ENCODE peak calls at places on chromosomes 4 and X, in six cellular contexts. V, O, Z, Q, R and N are unnamed samples.

GRCh38 chrX:45591650-45592049 is 391.0 kb upstream of the DIPK2B start:
- DNase-seq in V (no peak), O (no peak), Z (no peak), Q (no peak), R (no peak), N (no peak)

GRCh38 chr4:168731006-168731636 is 234.3 kb downstream of the PALLD start:
- DNase-seq in V (no peak), O (no peak), Z (no peak), Q (peak), R (no peak), N (peak)

GRCh38 chr4:7828011-7828720 is 111.5 kb downstream of the AFAP1 start:
- DNase-seq in V (no peak), O (peak), Z (peak), Q (peak), R (no peak), N (peak)

GRCh38 chrX:119706616-119707015 is 13.6 kb upstream of the SEPTIN6 start:
- DNase-seq in V (no peak), O (no peak), Z (no peak), Q (no peak), R (no peak), N (no peak)

GRCh38 chrX:94814216-94814615 is 1140.2 kb downstream of the FAM133A start:
- DNase-seq in V (no peak), O (no peak), Z (no peak), Q (no peak), R (no peak), N (no peak)

GRCh38 chr4:125750827-125751466 is 436.2 kb downstream of the FAT4 start:
- DNase-seq in V (peak), O (no peak), Z (no peak), Q (peak), R (no peak), N (peak)

GRCh38 chr4:113760094-113760851 is 1.3 kb downstream of the CAMK2D start:
- DNase-seq in V (no peak), O (peak), Z (peak), Q (peak), R (peak), N (peak)

GRCh38 chrX:30887721-30888120 is 1.3 kb downstream of the TAB3 start:
- DNase-seq in V (no peak), O (no peak), Z (no peak), Q (no peak), R (no peak), N (no peak)

GRCh38 chr4:138053601-138054322 is 188.4 kb downstream of the SLC7A11 start:
- DNase-seq in V (no peak), O (no peak), Z (no peak), Q (peak), R (no peak), N (peak)

GRCh38 chrX:39939678-39940077 is 158.1 kb downstream of the BCOR start:
- DNase-seq in V (no peak), O (no peak), Z (no peak), Q (no peak), R (no peak), N (no peak)

GRCh38 chr4:149371021-149371420 is 444.6 kb downstream of the IQCM start:
- DNase-seq in V (peak), O (no peak), Z (no peak), Q (peak), R (no peak), N (peak)

GRCh38 chrX:19410259-19410658 is 66.5 kb downstream of the PDHA1 start:
- DNase-seq in V (no peak), O (no peak), Z (no peak), Q (no peak), R (no peak), N (no peak)

GRCh38 chr4:141643557-141643956 is 7.2 kb downstream of the IL15 start:
- DNase-seq in V (no peak), O (no peak), Z (no peak), Q (peak), R (no peak), N (peak)

GRCh38 chrX:38961936-38962335 is 160.7 kb downstream of the MID1IP1 start:
- DNase-seq in V (no peak), O (no peak), Z (no peak), Q (no peak), R (no peak), N (no peak)

GRCh38 chrX:69615323-69615722 is 590 bp upstream of the EDA start:
- DNase-seq in V (no peak), O (no peak), Z (no peak), Q (no peak), R (no peak), N (no peak)

GRCh38 chrX:106726485-106727437 is at the start of gene RNF128:
- DNase-seq in V (peak), O (peak), Z (no peak), Q (peak), R (peak), N (no peak)

GRCh38 chr4:169716677-169717076 is 41.1 kb downstream of the HPF1 start:
- DNase-seq in V (no peak), O (no peak), Z (no peak), Q (peak), R (no peak), N (no peak)

GRCh38 chr4:114597410-114598115 is 1.0 kb upstream of the UGT8 start:
- DNase-seq in V (no peak), O (no peak), Z (no peak), Q (no peak), R (no peak), N (no peak)

GRCh38 chrX:71100581-71101505 is 5.2 kb downstream of the FOXO4 start:
- DNase-seq in V (no peak), O (no peak), Z (no peak), Q (no peak), R (no peak), N (no peak)

GRCh38 chrX:135389717-135390116 is 32.0 kb upstream of the SMIM10L2A start:
- DNase-seq in V (peak), O (no peak), Z (no peak), Q (peak), R (no peak), N (no peak)

GRCh38 chr4:70556856-70557255 is 35.2 kb upstream of the AMBN start:
- DNase-seq in V (no peak), O (no peak), Z (no peak), Q (peak), R (no peak), N (peak)

GRCh38 chr4:92235741-92236140 is 68.0 kb upstream of the GRID2 start:
- DNase-seq in V (no peak), O (no peak), Z (no peak), Q (peak), R (no peak), N (no peak)

GRCh38 chr4:155548173-155548572 is 118.5 kb upstream of the GUCY1A1 start:
- DNase-seq in V (no peak), O (no peak), Z (no peak), Q (peak), R (no peak), N (no peak)

GRCh38 chr4:94298725-94299252 is 43.8 kb downstream of the HPGDS start:
- DNase-seq in V (peak), O (no peak), Z (no peak), Q (no peak), R (no peak), N (no peak)

GRCh38 chr4:68476191-68476590 is 28.9 kb downstream of the TMPRSS11E start:
- DNase-seq in V (no peak), O (no peak), Z (no peak), Q (peak), R (no peak), N (peak)

GRCh38 chr4:175947117-175947722 is 118.4 kb upstream of the WDR17 start:
- DNase-seq in V (peak), O (no peak), Z (no peak), Q (peak), R (no peak), N (peak)

GRCh38 chrX:3806630-3807029 is 93.2 kb upstream of the PRKX start:
- DNase-seq in V (no peak), O (no peak), Z (no peak), Q (no peak), R (no peak), N (no peak)

DNA sequence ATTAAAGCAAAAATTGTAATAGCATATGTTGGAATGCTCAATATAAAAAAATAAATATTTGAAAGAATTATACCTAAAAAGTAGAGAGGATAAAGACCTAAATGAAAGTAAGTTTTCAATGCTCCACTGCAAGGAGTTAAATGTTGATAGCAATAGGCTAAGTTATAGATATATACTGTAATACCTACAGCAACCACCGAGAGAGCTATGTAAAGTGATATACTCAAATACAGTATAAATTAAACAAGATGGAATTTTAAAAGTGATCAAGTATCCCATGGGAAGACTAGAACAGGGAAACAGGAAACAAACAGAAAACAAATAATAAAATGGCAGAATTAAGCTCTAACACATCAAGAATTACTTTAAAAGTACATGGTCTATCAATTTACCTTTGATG is 73.9 kb downstream of the CASP3 start:
- DNase-seq in V (no peak), O (no peak), Z (no peak), Q (no peak), R (no peak), N (no peak)
- TF ChIP-seq CTCF in V (no peak), O (no peak), Z (no peak), Q (no peak), R (no peak), N (no peak)

DNA sequence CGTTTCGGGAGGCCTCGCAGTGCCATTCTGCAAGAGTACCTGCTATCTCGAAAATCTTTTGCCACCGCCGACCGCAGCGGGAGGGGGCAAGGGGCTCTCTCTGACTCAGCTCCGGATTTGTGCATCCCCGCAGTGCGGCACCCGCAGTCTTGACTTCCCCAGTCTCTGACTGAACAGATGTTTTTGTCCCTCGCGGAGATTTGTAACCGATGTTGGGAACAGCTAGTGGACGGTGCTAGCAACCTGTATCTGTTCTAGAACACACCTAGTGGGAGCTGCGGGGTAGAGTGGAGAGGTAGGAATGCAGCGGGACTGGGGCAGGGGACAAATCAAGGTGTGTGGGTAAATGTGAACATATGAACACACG is 17.2 kb downstream of the NKX6-1 start:
- DNase-seq in V (no peak), O (no peak), Z (no peak), Q (no peak), R (no peak), N (no peak)
- H3K4me3 ChIP-seq in V (no peak), O (no peak), Z (no peak), Q (no peak), R (no peak), N (no peak)

GRCh38 chr4:86653237-86653865 is 59.2 kb downstream of the PTPN13 start:
- DNase-seq in V (peak), O (no peak), Z (no peak), Q (no peak), R (no peak), N (no peak)
- TF ChIP-seq CTCF in V (peak), O (no peak), Z (no peak), Q (peak), R (peak), N (peak)

GRCh38 chr4:107913283-107913899 is 18.0 kb upstream of the CYP2U1 start:
- DNase-seq in V (peak), O (no peak), Z (no peak), Q (peak), R (no peak), N (peak)
- H3K4me3 ChIP-seq in V (no peak), O (no peak), Z (no peak), Q (no peak), R (no peak), N (no peak)

DNA sequence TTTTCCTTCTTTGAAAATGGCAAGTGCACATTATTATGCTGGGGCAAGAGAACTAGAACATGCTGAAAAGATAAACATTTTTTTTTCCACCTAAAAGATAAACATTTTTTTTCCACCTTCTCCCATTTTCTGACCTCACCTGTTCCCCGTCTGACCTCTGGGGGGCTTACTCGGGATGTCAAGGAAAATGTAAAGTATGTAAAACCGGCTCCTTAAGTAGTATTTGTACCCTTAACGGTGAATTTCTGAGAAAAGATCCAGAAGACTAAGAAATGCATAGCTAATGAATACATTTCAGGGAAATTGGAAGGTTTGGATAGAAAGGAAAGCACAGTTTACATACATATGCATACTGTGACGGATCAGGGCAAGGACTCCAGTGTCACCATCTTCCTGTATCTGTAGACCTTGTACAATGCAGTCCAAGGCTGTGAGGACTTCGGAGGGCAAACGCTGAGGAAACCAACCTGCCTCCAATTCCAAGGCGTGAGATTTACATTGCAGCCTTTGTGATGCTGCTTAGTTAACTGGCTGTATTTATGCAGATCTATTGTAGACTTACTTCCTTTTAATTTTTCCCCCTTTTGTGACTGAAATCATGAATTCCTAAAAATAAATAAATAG is 2185.9 kb upstream of the TENM3 start:
- DNase-seq in V (no peak), O (no peak), Z (no peak), Q (peak), R (no peak), N (no peak)
- TF ChIP-seq CTCF in V (no peak), O (no peak), Z (no peak), Q (no peak), R (no peak), N (no peak)